ENCODE peak calls at places on chromosomes 7 and 10, in four cellular contexts. K, D, V and P are unnamed samples.
A peak's percentile ranks its signal among the peaks of the same experiment; 100 is the strongest.

GRCh38 chr10:98758451-98758850 is 311.7 kb upstream of the HPS1 start:
- DNase-seq in K (no peak), D (no peak), V (no peak), P (no peak)

GRCh38 chr10:7826971-7827370 is 8.7 kb downstream of the TAF3 start:
- DNase-seq in K (no peak), D (no peak), V (peak; percentile 56), P (peak; percentile 34)

GRCh38 chr7:129612112-129613015 is 844 bp downstream of the NRF1 start:
- DNase-seq in K (peak; percentile 67), D (peak; percentile 24), V (peak; percentile 37), P (no peak)

GRCh38 chr7:11327633-11328032 is 354.0 kb downstream of the PHF14 start:
- DNase-seq in K (no peak), D (no peak), V (no peak), P (no peak)

GRCh38 chr7:75878312-75878768 is 494 bp upstream of the RHBDD2 start:
- DNase-seq in K (no peak), D (no peak), V (no peak), P (no peak)

GRCh38 chr7:41046221-41046761 is 656.6 kb downstream of the INHBA start:
- DNase-seq in K (no peak), D (no peak), V (peak; percentile 82), P (no peak)

GRCh38 chr10:5832946-5833345 is 19.7 kb upstream of the GDI2 start:
- DNase-seq in K (no peak), D (no peak), V (no peak), P (no peak)

GRCh38 chr10:70074971-70075370 is 22.3 kb downstream of the MACROH2A2 start:
- DNase-seq in K (no peak), D (no peak), V (no peak), P (no peak)

GRCh38 chr7:124752310-124752709 is 13.3 kb downstream of the GPR37 start:
- DNase-seq in K (no peak), D (no peak), V (peak; percentile 85), P (peak; percentile 65)

GRCh38 chr10:128316925-128317324 is 190.7 kb upstream of the MKI67 start:
- DNase-seq in K (no peak), D (no peak), V (no peak), P (no peak)

GRCh38 chr7:95476904-95477594 is 8.7 kb upstream of the ASB4 start:
- DNase-seq in K (peak; percentile 70), D (peak; percentile 4), V (peak; percentile 55), P (no peak)

GRCh38 chr10:72756674-72757385 is 64.9 kb downstream of the MCU start:
- DNase-seq in K (no peak), D (no peak), V (no peak), P (no peak)

GRCh38 chr7:127107601-127108007 is 145.1 kb downstream of the GRM8 start:
- DNase-seq in K (peak; percentile 76), D (no peak), V (peak; percentile 15), P (peak; percentile 1)

GRCh38 chr7:73437699-73438416 is 4.3 kb downstream of the FZD9 start:
- DNase-seq in K (no peak), D (no peak), V (no peak), P (no peak)

GRCh38 chr7:21253740-21254687 is 173.9 kb upstream of the SP4 start:
- DNase-seq in K (peak; percentile 61), D (peak; percentile 2), V (peak; percentile 31), P (peak; percentile 13)

GRCh38 chr10:30028006-30028441 is 31.4 kb downstream of the JCAD start:
- DNase-seq in K (peak; percentile 11), D (no peak), V (no peak), P (no peak)

GRCh38 chr10:69552268-69552667 is 21.0 kb downstream of the NEUROG3 start:
- DNase-seq in K (no peak), D (no peak), V (no peak), P (no peak)

GRCh38 chr10:3132036-3133025 is 40.3 kb downstream of the PITRM1 start:
- DNase-seq in K (no peak), D (no peak), V (no peak), P (no peak)

GRCh38 chr10:31083765-31084184 is 52.1 kb upstream of the ZNF438 start:
- DNase-seq in K (peak; percentile 88), D (peak; percentile 29), V (peak; percentile 72), P (no peak)

GRCh38 chr10:100969175-100970075 is at the start of gene SEMA4G:
- DNase-seq in K (peak; percentile 54), D (peak; percentile 11), V (no peak), P (no peak)

GRCh38 chr7:132063800-132064199 is 507.4 kb upstream of the PODXL start:
- DNase-seq in K (no peak), D (no peak), V (no peak), P (no peak)

GRCh38 chr10:46558411-46559185 is 2.1 kb upstream of the GPRIN2 start:
- DNase-seq in K (no peak), D (no peak), V (no peak), P (no peak)

GRCh38 chr7:30906520-30907240 is 5.0 kb upstream of the AQP1 start:
- DNase-seq in K (no peak), D (no peak), V (no peak), P (no peak)

GRCh38 chr7:158003441-158004122 is 584.0 kb downstream of the PTPRN2 start:
- DNase-seq in K (no peak), D (no peak), V (no peak), P (no peak)

GRCh38 chr10:44973323-44974081 is 5.1 kb downstream of the DEPP1 start:
- DNase-seq in K (no peak), D (no peak), V (no peak), P (no peak)

GRCh38 chr7:94003446-94004023 is 620 bp downstream of the BET1 start:
- DNase-seq in K (no peak), D (no peak), V (peak; percentile 3), P (no peak)

GRCh38 chr10:18397886-18398285 is 253.5 kb downstream of the NSUN6 start:
- DNase-seq in K (no peak), D (no peak), V (no peak), P (no peak)

GRCh38 chr10:122487231-122487765 is 25.9 kb downstream of the HTRA1 start:
- DNase-seq in K (no peak), D (no peak), V (no peak), P (no peak)

GRCh38 chr7:65390588-65390987 is 16.9 kb downstream of the ZNF92 start:
- DNase-seq in K (no peak), D (no peak), V (no peak), P (no peak)

GRCh38 chr7:128362670-128363069 is 1.2 kb upstream of the PRRT4 start:
- DNase-seq in K (no peak), D (no peak), V (peak; percentile 68), P (peak; percentile 26)

GRCh38 chr7:85980740-85981139 is 663.0 kb upstream of the GRM3 start:
- DNase-seq in K (no peak), D (no peak), V (no peak), P (no peak)